ENCODE peak calls at places on chromosomes 3 and 15, in four cellular contexts. R is LNCaP clone FGC; Z is CD8-positive, alpha-beta T cell; G is HFF-Myc. B is an unnamed sample.

GRCh38 chr15:22861151-22861550 is 22.7 kb downstream of the NIPA2 start:
- DNase-seq in G (no peak), Z (no peak), R (no peak), B (no peak)

GRCh38 chr3:23829242-23829934 is 23.6 kb downstream of the UBE2E1 start:
- DNase-seq in R (no peak), G (no peak), Z (no peak), B (no peak)

GRCh38 chr3:70824785-70825184 is 512.3 kb upstream of the MDFIC2 start:
- DNase-seq in Z (no peak), R (no peak), G (peak), B (no peak)

GRCh38 chr3:124812291-124813265 is 74.6 kb downstream of the ITGB5 start:
- DNase-seq in R (no peak), Z (no peak), G (peak), B (no peak)

GRCh38 chr15:85412956-85413854 is 32.8 kb downstream of the AKAP13 start:
- DNase-seq in R (peak), Z (peak), G (peak), B (peak)

GRCh38 chr3:90062018-90062417 is 954.6 kb downstream of the EPHA3 start:
- DNase-seq in Z (no peak), R (no peak), G (no peak), B (no peak)

GRCh38 chr3:136913168-136913567 is 44.6 kb upstream of the IL20RB start:
- DNase-seq in G (no peak), R (no peak), Z (no peak), B (no peak)

GRCh38 chr3:14235003-14235876 is 56.6 kb downstream of the LSM3 start:
- DNase-seq in Z (no peak), R (no peak), G (no peak), B (no peak)

GRCh38 chr3:119588112-119588511 is 8.8 kb downstream of the ADPRH start:
- DNase-seq in Z (no peak), R (no peak), G (no peak), B (no peak)

GRCh38 chr3:104879919-104880318 is 486.8 kb upstream of the ALCAM start:
- DNase-seq in R (no peak), G (no peak), Z (no peak), B (no peak)

GRCh38 chr3:192841428-192841827 is 76.2 kb downstream of the MB21D2 start:
- DNase-seq in R (no peak), Z (no peak), G (no peak), B (no peak)

GRCh38 chr3:178446054-178446453 is 90.2 kb upstream of the KCNMB2 start:
- DNase-seq in Z (no peak), G (no peak), R (peak), B (no peak)

GRCh38 chr15:37764733-37765191 is 169.7 kb upstream of the TMCO5A start:
- DNase-seq in Z (no peak), G (peak), R (no peak), B (no peak)

GRCh38 chr3:193762657-193763056 is 169.6 kb downstream of the OPA1 start:
- DNase-seq in Z (no peak), R (no peak), G (no peak), B (no peak)

GRCh38 chr3:72847282-72847681 is 963 bp downstream of the SHQ1 start:
- DNase-seq in R (no peak), Z (no peak), G (no peak), B (no peak)

DNA sequence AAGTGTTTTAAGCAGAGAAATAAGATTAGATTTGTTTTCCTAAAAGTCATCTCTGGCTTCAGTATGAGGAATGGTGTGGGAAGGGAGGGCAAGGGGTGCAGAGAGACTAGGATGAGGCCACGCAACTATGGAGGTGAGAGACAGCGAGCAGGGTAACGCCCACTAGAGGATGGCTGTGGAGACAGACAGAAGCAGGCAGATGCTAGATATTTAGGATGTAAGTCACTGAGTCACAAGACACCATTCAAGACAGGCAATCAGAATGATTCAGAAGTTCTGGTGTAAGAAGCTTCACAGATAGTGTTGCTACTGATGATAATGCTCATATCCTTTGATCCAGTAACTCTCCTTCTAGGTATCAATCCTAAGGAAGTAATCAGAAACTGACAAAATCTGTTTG is 19.1 kb downstream of the HSPBAP1 start:
- DNase-seq in G (no peak), Z (no peak), R (no peak), B (no peak)
- TF ChIP-seq CTCF in G (no peak), Z (no peak), R (no peak), B (no peak)

DNA sequence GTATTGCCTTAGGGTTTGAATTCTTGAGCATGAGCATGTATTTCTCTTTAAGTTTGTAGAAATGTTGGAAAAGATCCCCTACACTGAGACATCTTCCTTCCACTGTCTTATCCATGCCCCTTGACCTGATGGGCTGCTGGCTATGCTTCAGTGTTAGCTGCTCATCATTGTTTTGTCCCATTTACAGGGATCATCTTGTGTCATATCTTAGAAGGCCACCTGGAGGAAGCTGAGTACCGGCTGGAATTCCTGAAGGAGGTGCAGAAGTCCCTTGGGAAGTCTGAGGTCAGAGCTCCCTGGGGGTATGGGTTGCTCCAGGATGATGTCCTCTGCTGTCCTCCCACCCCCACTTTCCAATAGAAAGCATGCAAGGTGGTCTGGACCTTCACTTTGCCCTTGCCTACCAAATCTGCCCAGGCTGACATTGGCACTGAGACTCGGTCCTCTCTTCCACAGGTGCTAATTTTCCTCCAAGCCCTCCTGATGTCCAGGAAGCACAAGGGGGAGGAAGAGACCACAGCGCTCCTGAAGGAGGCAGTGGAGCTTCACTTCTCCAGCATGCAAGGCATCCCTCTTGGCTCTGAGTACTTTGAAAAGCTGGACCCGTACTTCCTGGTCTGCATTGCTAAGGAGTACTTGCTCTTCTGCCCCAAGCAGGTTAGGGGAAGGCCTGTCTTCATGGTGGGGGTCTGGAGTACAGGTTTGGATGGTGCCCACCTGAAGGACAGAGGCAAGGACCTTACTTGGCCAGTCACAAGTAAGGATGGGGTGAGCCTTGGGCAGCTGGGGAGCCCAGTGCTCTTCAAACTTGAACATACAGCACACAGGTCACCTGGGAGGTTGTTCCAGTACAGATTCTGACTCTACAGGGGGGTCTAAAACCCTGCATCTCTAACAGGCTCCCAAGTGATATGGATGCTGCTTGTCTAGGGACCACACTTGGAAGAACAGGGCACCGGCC is 17.7 kb downstream of the TTC21A start:
- DNase-seq in G (no peak), Z (no peak), R (no peak), B (no peak)
- TF ChIP-seq CTCF in G (peak), Z (no peak), R (peak), B (no peak)

GRCh38 chr3:138114988-138115971 is at the start of gene DZIP1L:
- DNase-seq in R (no peak), Z (no peak), G (no peak), B (no peak)
- TF ChIP-seq CTCF in R (peak), Z (no peak), G (no peak), B (no peak)

GRCh38 chr3:184229424-184230080 is at the start of gene VWA5B2:
- DNase-seq in G (no peak), Z (peak), R (no peak), B (peak)
- TF ChIP-seq CTCF in G (no peak), Z (peak), R (no peak), B (peak)